ENCODE peak calls at places on chromosomes 12 and 14, in seven cellular contexts. U is BJ; X is astrocyte of the spinal cord; J is brain microvascular endothelial cell; L is left lung; I is fibroblast of lung; V is CD8-positive, alpha-beta T cell. W is an unnamed sample.

GRCh38 chr12:107645630-107646333 is 39.8 kb upstream of the PWP1 start:
- DNase-seq in U (no peak), X (peak), J (no peak), L (no peak), I (peak), V (no peak), W (no peak)

GRCh38 chr14:38420045-38420444 is 164.2 kb upstream of the CLEC14A start:
- DNase-seq in U (no peak), X (no peak), J (no peak), L (no peak), I (peak), V (no peak), W (no peak)

GRCh38 chr12:113987261-113988063 is 21.3 kb upstream of the RBM19 start:
- DNase-seq in U (no peak), X (no peak), J (no peak), L (no peak), I (no peak), V (no peak), W (no peak)

GRCh38 chr12:119843100-119843499 is 34.0 kb downstream of the CIT start:
- DNase-seq in U (no peak), X (peak), J (peak), L (no peak), I (peak), V (no peak), W (peak)

GRCh38 chr12:50740307-50740706 is 23.6 kb upstream of the ATF1 start:
- DNase-seq in U (no peak), X (no peak), J (no peak), L (no peak), I (peak), V (no peak), W (no peak)

GRCh38 chr12:24039113-24039525 is 89.6 kb upstream of the SOX5 start:
- DNase-seq in U (peak), X (peak), J (peak), L (no peak), I (peak), V (no peak), W (peak)

GRCh38 chr12:58425481-58426392 is 484.4 kb downstream of the ATP23 start:
- DNase-seq in U (peak), X (peak), J (peak), L (peak), I (peak), V (no peak), W (no peak)

GRCh38 chr12:88242161-88242925 is 100.2 kb downstream of the TMTC3 start:
- DNase-seq in U (peak), X (peak), J (peak), L (no peak), I (peak), V (no peak), W (peak)

GRCh38 chr12:100661300-100661951 is 87.9 kb downstream of the GAS2L3 start:
- DNase-seq in U (no peak), X (peak), J (peak), L (no peak), I (peak), V (no peak), W (no peak)

GRCh38 chr12:15446798-15447197 is 124.5 kb downstream of the PTPRO start:
- DNase-seq in U (no peak), X (peak), J (no peak), L (no peak), I (peak), V (no peak), W (no peak)

GRCh38 chr12:1047898-1048660 is 57.1 kb downstream of the ERC1 start:
- DNase-seq in U (no peak), X (no peak), J (no peak), L (no peak), I (peak), V (no peak), W (no peak)

GRCh38 chr14:64074961-64075619 is 219.1 kb downstream of the ESR2 start:
- DNase-seq in U (peak), X (peak), J (no peak), L (no peak), I (peak), V (no peak), W (no peak)

GRCh38 chr12:100797786-100798580 is 3.4 kb downstream of the ANO4 start:
- DNase-seq in U (no peak), X (no peak), J (no peak), L (no peak), I (no peak), V (no peak), W (no peak)

GRCh38 chr12:7161811-7162210 is 27.7 kb upstream of the PEX5 start:
- DNase-seq in U (no peak), X (no peak), J (no peak), L (no peak), I (no peak), V (no peak), W (peak)

GRCh38 chr12:7160183-7160582 is 29.3 kb upstream of the PEX5 start:
- DNase-seq in U (no peak), X (no peak), J (no peak), L (no peak), I (no peak), V (no peak), W (no peak)

GRCh38 chr12:7158866-7159600 is 28.9 kb downstream of the CLSTN3 start:
- DNase-seq in U (no peak), X (no peak), J (no peak), L (no peak), I (no peak), V (no peak), W (no peak)

GRCh38 chr12:7161327-7161726 is 28.2 kb upstream of the PEX5 start:
- DNase-seq in U (no peak), X (no peak), J (no peak), L (no peak), I (no peak), V (no peak), W (no peak)

GRCh38 chr12:7162691-7163114 is 26.8 kb upstream of the PEX5 start:
- DNase-seq in U (no peak), X (no peak), J (no peak), L (no peak), I (peak), V (no peak), W (no peak)
- TF ChIP-seq CTCF in U (peak), X (peak), J (peak), L (peak), I (peak), V (no peak), W (peak)

GRCh38 chr12:124466200-124467128 is 100.9 kb downstream of the NCOR2 start:
- DNase-seq in U (no peak), X (peak), J (peak), L (peak), I (peak), V (peak), W (no peak)
- TF ChIP-seq CTCF in U (no peak), X (peak), J (peak), L (peak), I (no peak), V (peak), W (no peak)

GRCh38 chr14:23376477-23377200 is at the start of gene CMTM5:
- DNase-seq in U (no peak), X (no peak), J (no peak), L (peak), I (no peak), V (no peak), W (no peak)
- TF ChIP-seq CTCF in U (no peak), X (no peak), J (no peak), L (no peak), I (no peak), V (no peak), W (no peak)

GRCh38 chr14:58014778-58015177 is 137.2 kb downstream of the ARMH4 start:
- DNase-seq in U (no peak), X (no peak), J (no peak), L (no peak), I (no peak), V (no peak), W (no peak)
- TF ChIP-seq CTCF in U (no peak), X (no peak), J (no peak), L (no peak), I (no peak), V (no peak), W (no peak)

DNA sequence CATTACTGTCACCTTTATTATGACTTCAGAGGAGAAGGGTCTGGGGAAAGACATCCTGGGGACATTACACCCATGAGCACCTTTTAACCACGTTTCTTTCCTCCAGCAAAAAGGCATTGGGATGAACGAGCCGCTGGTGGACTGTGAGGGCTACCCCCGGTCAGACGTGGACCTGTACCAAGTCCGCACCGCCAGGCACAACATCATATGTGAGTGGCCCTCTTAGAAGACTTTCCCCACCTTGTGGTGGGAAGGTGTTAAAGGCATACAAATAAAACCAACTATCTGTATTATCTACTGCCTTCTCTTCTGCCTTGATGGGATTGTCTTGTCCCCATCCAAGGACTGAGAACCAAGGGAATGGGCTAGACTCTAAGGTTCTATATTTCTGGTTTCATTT is 6.0 kb downstream of the PSMD9 start:
- DNase-seq in U (no peak), X (peak), J (peak), L (no peak), I (peak), V (no peak), W (no peak)
- TF ChIP-seq CTCF in U (peak), X (peak), J (peak), L (no peak), I (peak), V (no peak), W (no peak)

GRCh38 chr14:68363401-68363800 is 429.5 kb downstream of the ZFP36L1 start:
- DNase-seq in U (no peak), X (no peak), J (no peak), L (no peak), I (no peak), V (no peak), W (no peak)
- TF ChIP-seq CTCF in U (no peak), X (no peak), J (peak), L (no peak), I (no peak), V (no peak), W (no peak)

GRCh38 chr12:65699251-65699650 is 125.0 kb upstream of the HMGA2 start:
- DNase-seq in U (no peak), X (peak), J (peak), L (no peak), I (peak), V (no peak), W (no peak)
- TF ChIP-seq CTCF in U (peak), X (peak), J (peak), L (no peak), I (peak), V (no peak), W (peak)

GRCh38 chr12:130838951-130839769 is at the start of gene STX2:
- DNase-seq in U (no peak), X (peak), J (peak), L (peak), I (peak), V (peak), W (peak)
- TF ChIP-seq CTCF in U (peak), X (peak), J (peak), L (no peak), I (peak), V (peak), W (peak)

GRCh38 chr12:124893792-124894516 is 20.5 kb downstream of the UBC start:
- DNase-seq in U (no peak), X (no peak), J (no peak), L (no peak), I (no peak), V (no peak), W (no peak)

GRCh38 chr12:124901003-124901402 is 13.4 kb downstream of the UBC start:
- DNase-seq in U (no peak), X (no peak), J (no peak), L (no peak), I (no peak), V (no peak), W (no peak)

GRCh38 chr12:124902916-124903315 is 11.5 kb downstream of the UBC start:
- DNase-seq in U (no peak), X (no peak), J (no peak), L (no peak), I (no peak), V (no peak), W (no peak)

GRCh38 chr12:124896461-124896860 is 18.0 kb downstream of the UBC start:
- DNase-seq in U (no peak), X (no peak), J (no peak), L (no peak), I (no peak), V (no peak), W (no peak)

DNA sequence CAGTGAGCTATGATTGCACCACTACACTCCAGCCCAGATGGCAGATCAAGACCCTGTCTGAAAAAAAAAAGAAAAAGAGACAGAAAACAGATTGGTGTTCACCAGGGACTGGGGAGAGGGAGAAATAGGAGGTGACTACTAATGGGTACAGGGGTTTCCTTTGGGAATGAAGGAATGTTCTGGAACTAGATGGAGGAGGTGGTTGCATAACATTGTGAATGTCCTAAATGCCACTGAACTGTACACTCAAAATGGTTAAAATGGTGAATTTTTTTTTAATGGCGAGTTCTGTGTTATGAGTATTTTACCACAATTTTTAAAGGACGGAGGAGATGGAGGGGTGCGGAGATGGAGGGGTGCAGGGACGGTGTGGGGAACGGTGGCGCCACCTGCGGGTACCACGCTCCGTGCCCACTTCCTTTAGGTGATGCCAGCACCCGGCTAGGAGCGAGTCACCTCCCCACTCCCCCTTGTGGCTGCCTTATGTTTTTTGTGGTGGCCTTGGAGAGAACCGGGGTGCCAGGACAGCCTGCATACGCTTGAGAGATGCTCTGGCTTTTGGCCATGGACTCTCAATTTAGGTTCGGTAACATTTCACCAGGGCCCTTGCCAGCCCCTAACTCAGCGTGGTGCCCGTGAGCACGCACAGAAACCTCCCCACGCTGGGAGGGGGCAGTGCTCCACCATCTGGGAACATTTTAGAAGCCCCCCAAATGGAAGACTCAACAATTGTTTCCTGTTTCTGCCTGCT is 16.1 kb downstream of the UBC start:
- DNase-seq in U (no peak), X (no peak), J (no peak), L (peak), I (peak), V (peak), W (no peak)
- TF ChIP-seq CTCF in U (peak), X (peak), J (peak), L (peak), I (peak), V (peak), W (peak)

GRCh38 chr14:92282669-92283068 is 40.3 kb upstream of the SLC24A4 start:
- DNase-seq in U (no peak), X (no peak), J (no peak), L (no peak), I (no peak), V (no peak), W (no peak)
- TF ChIP-seq CTCF in U (no peak), X (no peak), J (no peak), L (no peak), I (no peak), V (no peak), W (no peak)

W was measured in AG09319.